ENCODE peak calls at places on chromosomes 16 and 17, in four cellular contexts. N is HepG2, L is K562, V is GM12878. O is an unnamed sample.

GRCh38 chr16:22210285-22210684 is 4.2 kb downstream of the EEF2K start:
- DNase-seq in N (no peak), L (no peak), V (no peak), O (no peak)

GRCh38 chr16:12927591-12927990 is 26.2 kb downstream of the SHISA9 start:
- DNase-seq in N (no peak), L (no peak), V (no peak), O (no peak)

GRCh38 chr17:30831257-30831656 is 509 bp upstream of the ATAD5 start:
- DNase-seq in N (no peak), L (peak; percentile 22), V (no peak), O (no peak)

GRCh38 chr17:40615295-40615988 is 32.2 kb downstream of the SMARCE1 start:
- DNase-seq in N (peak; percentile 76), L (peak; percentile 52), V (peak; percentile 93), O (peak; percentile 77)

GRCh38 chr17:70622382-70623260 is 453.3 kb downstream of the KCNJ2 start:
- DNase-seq in N (no peak), L (peak; percentile 9), V (no peak), O (peak; percentile 21)

GRCh38 chr17:7404737-7405412 is 978 bp upstream of the TMEM256 start:
- DNase-seq in N (no peak), L (peak; percentile 71), V (no peak), O (peak; percentile 81)

GRCh38 chr17:44279586-44280344 is 11.8 kb upstream of the SLC4A1 start:
- DNase-seq in N (peak; percentile 86), L (peak; percentile 80), V (peak; percentile 66), O (peak; percentile 19)

GRCh38 chr17:48388955-48389764 is 40.9 kb downstream of the SKAP1 start:
- DNase-seq in N (no peak), L (no peak), V (no peak), O (no peak)

GRCh38 chr17:48002208-48002919 is 31.5 kb downstream of the CDK5RAP3 start:
- DNase-seq in N (peak; percentile 50), L (peak; percentile 47), V (peak; percentile 75), O (no peak)

GRCh38 chr17:16348586-16348985 is 4.7 kb downstream of the CENPV start:
- DNase-seq in N (no peak), L (no peak), V (no peak), O (no peak)

GRCh38 chr16:52993179-52993578 is 59.5 kb downstream of the CHD9NB start:
- DNase-seq in N (no peak), L (no peak), V (no peak), O (no peak)

GRCh38 chr16:70553645-70554044 is 30.0 kb downstream of the SF3B3 start:
- DNase-seq in N (no peak), L (no peak), V (no peak), O (no peak)

GRCh38 chr16:85462405-85463227 is 150.5 kb upstream of the GSE1 start:
- DNase-seq in N (no peak), L (peak; percentile 96), V (no peak), O (no peak)

GRCh38 chr16:24741862-24742261 is 12.4 kb downstream of the TNRC6A start:
- DNase-seq in N (no peak), L (no peak), V (no peak), O (no peak)

GRCh38 chr17:36755586-36755985 is 154.2 kb downstream of the MRM1 start:
- DNase-seq in N (peak; percentile 20), L (peak; percentile 63), V (no peak), O (peak; percentile 41)

GRCh38 chr17:17354560-17355357 is 51.6 kb downstream of the NT5M start:
- DNase-seq in N (peak; percentile 47), L (peak; percentile 71), V (peak; percentile 4), O (peak; percentile 67)

GRCh38 chr16:68760671-68761275 is 23.7 kb downstream of the CDH1 start:
- DNase-seq in N (peak; percentile 87), L (peak; percentile 45), V (peak; percentile 95), O (no peak)

GRCh38 chr16:17448640-17449638 is 21.8 kb downstream of the XYLT1 start:
- DNase-seq in N (no peak), L (no peak), V (no peak), O (no peak)

GRCh38 chr16:85586360-85587145 is 26.6 kb upstream of the GSE1 start:
- DNase-seq in N (no peak), L (no peak), V (no peak), O (no peak)

GRCh38 chr17:48611681-48612455 is 1.1 kb upstream of the HOXB7 start:
- DNase-seq in N (no peak), L (no peak), V (no peak), O (no peak)

GRCh38 chr16:56589141-56590039 is at the start of gene MT3:
- DNase-seq in N (no peak), L (no peak), V (no peak), O (no peak)

GRCh38 chr17:83150369-83151055 is 71.1 kb downstream of the METRNL start:
- DNase-seq in N (no peak), L (no peak), V (no peak), O (no peak)

GRCh38 chr16:81956213-81956948 is 54.9 kb downstream of the SDR42E1 start:
- DNase-seq in N (no peak), L (no peak), V (no peak), O (no peak)

GRCh38 chr17:21756856-21757619 is 64.7 kb downstream of the KCNJ18 start:
- DNase-seq in N (no peak), L (no peak), V (no peak), O (no peak)

GRCh38 chr17:18258356-18259038 is at the start of gene FLII:
- DNase-seq in N (peak; percentile 19), L (peak; percentile 64), V (no peak), O (no peak)

GRCh38 chr16:81684242-81684837 is 94.8 kb upstream of the PLCG2 start:
- DNase-seq in N (no peak), L (no peak), V (no peak), O (no peak)

GRCh38 chr16:181668-182021 is 1.4 kb downstream of the HBQ1 start:
- DNase-seq in N (no peak), L (no peak), V (no peak), O (no peak)

GRCh38 chr16:52528393-52529080 is 18.4 kb downstream of the TOX3 start:
- DNase-seq in N (no peak), L (no peak), V (no peak), O (no peak)

GRCh38 chr17:34307110-34307509 is 12.1 kb upstream of the CCL8 start:
- DNase-seq in N (no peak), L (no peak), V (no peak), O (no peak)

GRCh38 chr17:40547079-40547784 is 18.0 kb downstream of the CCR7 start:
- DNase-seq in N (no peak), L (no peak), V (no peak), O (no peak)

GRCh38 chr16:30757316-30757715 is 4.5 kb downstream of the CFAP119 start:
- DNase-seq in N (no peak), L (no peak), V (no peak), O (no peak)

GRCh38 chr17:41768682-41769288 is 17.7 kb downstream of the JUP start:
- DNase-seq in N (no peak), L (no peak), V (no peak), O (no peak)

GRCh38 chr16:27431773-27432599 is 30.0 kb downstream of the IL21R start:
- DNase-seq in N (no peak), L (no peak), V (no peak), O (no peak)
- TF ChIP-seq TAF1 in N (no peak), L (no peak), V (no peak), O (no peak)

DNA sequence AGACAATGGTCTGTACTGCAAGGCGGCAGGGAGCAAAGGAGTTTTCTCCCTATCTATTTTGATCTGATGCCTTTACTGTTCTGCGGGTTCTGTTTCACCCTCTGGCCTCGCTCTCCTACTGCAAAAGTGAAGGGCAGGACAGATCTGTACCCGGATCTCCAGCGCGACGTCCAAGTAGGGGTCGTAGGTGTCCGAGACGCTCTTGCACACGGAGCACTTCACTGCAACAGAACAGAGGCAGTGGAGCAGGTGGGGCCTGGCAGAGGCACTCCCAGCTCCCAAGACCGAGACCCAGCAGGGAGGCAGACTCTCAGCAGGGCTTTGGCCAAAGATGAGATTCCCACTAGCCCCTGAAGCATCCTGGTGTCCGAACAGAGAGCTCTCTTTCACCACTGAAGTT is 19.8 kb downstream of the USP36 start:
- DNase-seq in N (no peak), L (no peak), V (no peak), O (no peak)
- TF ChIP-seq CEBPB in N (no peak), L (no peak), V (no peak), O (no peak)

GRCh38 chr17:81002409-81003361 is 11.0 kb downstream of the CHMP6 start:
- DNase-seq in N (no peak), L (peak; percentile 81), V (no peak), O (no peak)
- TF ChIP-seq TAF1 in N (no peak), L (no peak), V (no peak), O (no peak)

DNA sequence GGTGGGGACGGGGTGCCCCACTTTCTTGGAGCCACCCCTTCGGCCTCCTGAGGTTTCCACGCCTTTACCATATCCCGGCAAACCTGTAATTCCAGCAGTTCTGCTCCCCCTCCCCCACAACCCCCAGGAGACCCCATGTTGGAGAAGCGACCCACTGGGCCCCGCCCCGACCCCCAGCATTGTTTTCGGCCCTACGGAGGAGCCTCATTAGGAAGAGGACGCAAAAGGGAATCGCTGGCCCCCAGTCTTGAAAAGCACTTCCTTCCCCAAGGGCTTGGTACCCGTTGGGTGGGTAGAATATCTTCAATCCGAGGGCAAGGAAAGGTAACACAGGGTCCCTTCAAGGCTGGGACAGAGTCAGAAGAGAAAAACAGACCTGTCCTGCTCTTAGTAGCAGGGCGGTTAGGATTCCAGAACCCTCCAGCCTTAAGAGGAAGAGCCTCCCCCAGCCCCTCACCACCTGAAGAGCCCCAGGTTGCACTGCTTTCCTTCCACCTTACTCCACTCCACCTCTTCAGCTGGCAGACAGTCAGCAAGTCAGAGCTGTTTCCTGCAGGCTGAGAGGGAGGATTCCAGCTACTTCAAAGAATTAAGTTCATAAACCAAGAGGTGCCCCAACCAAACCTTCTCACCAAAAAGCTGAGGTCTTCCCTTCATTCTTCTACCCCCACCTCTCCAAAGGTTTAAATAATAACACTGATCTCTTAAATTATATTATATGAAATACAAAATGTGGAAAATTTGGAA is 803 bp upstream of the TLCD2 start:
- DNase-seq in N (no peak), L (no peak), V (no peak), O (no peak)
- TF ChIP-seq CEBPB in N (no peak), L (no peak), V (no peak), O (no peak)

GRCh38 chr17:61570118-61570517 is 20.9 kb downstream of the NACA2 start:
- DNase-seq in N (no peak), L (no peak), V (no peak), O (no peak)
- TF ChIP-seq TAF1 in N (no peak), L (no peak), V (no peak), O (no peak)